ENCODE peak calls at places on chromosomes 16 and 17, in eight cellular contexts. E is A549, V is fibroblast of lung, H is psoas muscle, A is heart right ventricle, Q is HFF-Myc, G is AG04450, C is astrocyte of the spinal cord. F is an unnamed sample.

GRCh38 chr16:75387951-75388350 is 45.4 kb downstream of the CFDP1 start:
- DNase-seq in E (no peak), V (no peak), H (no peak), A (no peak), Q (no peak), G (no peak), C (no peak), F (no peak)

GRCh38 chr16:30697264-30698138 is 1.5 kb upstream of the SRCAP start:
- DNase-seq in E (no peak), V (peak; percentile 9), H (no peak), A (no peak), Q (no peak), G (no peak), C (no peak), F (no peak)

GRCh38 chr16:8958344-8958808 is 5.3 kb downstream of the USP7 start:
- DNase-seq in E (no peak), V (peak; percentile 75), H (peak; percentile 66), A (no peak), Q (no peak), G (no peak), C (peak; percentile 42), F (no peak)

GRCh38 chr16:66927012-66927436 is 1.7 kb upstream of the RRAD start:
- DNase-seq in E (peak; percentile 79), V (peak; percentile 91), H (peak; percentile 73), A (peak; percentile 66), Q (peak; percentile 61), G (no peak), C (peak; percentile 90), F (no peak)

GRCh38 chr17:64385187-64386083 is 5.2 kb downstream of the PECAM1 start:
- DNase-seq in E (peak; percentile 63), V (peak; percentile 96), H (peak; percentile 67), A (peak; percentile 67), Q (peak; percentile 55), G (peak; percentile 15), C (peak; percentile 92), F (no peak)

GRCh38 chr16:22932032-22932771 is 118.2 kb downstream of the HS3ST2 start:
- DNase-seq in E (no peak), V (no peak), H (no peak), A (no peak), Q (no peak), G (no peak), C (no peak), F (no peak)

GRCh38 chr16:49488740-49489525 is 115.3 kb downstream of the C16orf78 start:
- DNase-seq in E (no peak), V (no peak), H (no peak), A (no peak), Q (no peak), G (no peak), C (no peak), F (no peak)

GRCh38 chr17:6071528-6072065 is 1.4 kb downstream of the WSCD1 start:
- DNase-seq in E (no peak), V (no peak), H (no peak), A (no peak), Q (no peak), G (no peak), C (no peak), F (no peak)

GRCh38 chr16:69926241-69926640 is 24.9 kb upstream of the CLEC18A start:
- DNase-seq in E (no peak), V (no peak), H (no peak), A (no peak), Q (no peak), G (no peak), C (no peak), F (no peak)

GRCh38 chr16:69925311-69925710 is 25.8 kb upstream of the CLEC18A start:
- DNase-seq in E (no peak), V (no peak), H (no peak), A (no peak), Q (no peak), G (no peak), C (no peak), F (no peak)

GRCh38 chr16:69924041-69924775 is 26.9 kb upstream of the CLEC18A start:
- DNase-seq in E (no peak), V (no peak), H (no peak), A (peak; percentile 38), Q (no peak), G (no peak), C (no peak), F (no peak)

GRCh38 chr16:69927056-69927757 is 23.9 kb upstream of the CLEC18A start:
- DNase-seq in E (no peak), V (peak; percentile 87), H (peak; percentile 76), A (peak; percentile 72), Q (no peak), G (no peak), C (peak; percentile 76), F (no peak)

DNA sequence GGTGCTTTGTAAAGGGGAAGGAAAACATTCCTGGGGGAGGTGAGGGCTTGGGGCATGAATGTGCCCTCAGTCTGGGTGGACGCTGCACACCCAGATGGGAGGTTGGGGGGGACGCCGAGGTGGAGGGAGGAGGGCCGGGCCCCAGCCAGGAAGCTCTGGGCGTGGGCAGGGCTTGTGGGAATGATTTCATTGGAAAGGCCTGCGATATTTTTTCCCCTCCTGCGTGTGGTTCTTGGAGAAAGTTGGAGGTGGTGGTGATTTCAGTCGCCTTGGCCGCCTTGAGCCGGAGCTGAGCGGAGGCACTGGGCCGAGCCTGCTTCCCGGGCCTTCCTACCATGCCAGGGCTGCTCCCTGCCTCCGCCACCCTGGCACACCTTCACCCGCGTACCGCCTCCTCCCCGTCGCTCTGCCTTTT is 26.4 kb upstream of the CLEC18A start:
- DNase-seq in E (no peak), V (peak; percentile 93), H (peak; percentile 59), A (peak; percentile 80), Q (no peak), G (peak; percentile 55), C (peak; percentile 75), F (no peak)
- H3K4me3 ChIP-seq in E (no peak overlapping the region), V (peak overlapping the region; percentile 22), H (peak overlapping the region; percentile 47), A (peak overlapping the region; percentile 27), Q (no peak overlapping the region), G (peak overlapping the region; percentile 35), C (no peak overlapping the region), F (no peak overlapping the region)

GRCh38 chr17:78573955-78574354 is 3.2 kb downstream of the DNAH17 start:
- DNase-seq in E (no peak), V (no peak), H (no peak), A (no peak), Q (no peak), G (no peak), C (no peak), F (no peak)
- TF ChIP-seq CTCF in E (no peak), V (no peak), H (no peak), A (no peak), Q (no peak), G (no peak), C (no peak), F (peak; percentile 16)

GRCh38 chr16:65118866-65119265 is 3.0 kb downstream of the CDH11 start:
- DNase-seq in E (no peak), V (peak; percentile 37), H (no peak), A (no peak), Q (no peak), G (no peak), C (peak; percentile 28), F (no peak)
- H3K4me3 ChIP-seq in E (no peak overlapping the region), V (peak overlapping the region; percentile 82), H (no peak overlapping the region), A (no peak overlapping the region), Q (peak overlapping the region; percentile 89), G (peak overlapping the region; percentile 93), C (peak overlapping the region; percentile 98), F (no peak overlapping the region)

DNA sequence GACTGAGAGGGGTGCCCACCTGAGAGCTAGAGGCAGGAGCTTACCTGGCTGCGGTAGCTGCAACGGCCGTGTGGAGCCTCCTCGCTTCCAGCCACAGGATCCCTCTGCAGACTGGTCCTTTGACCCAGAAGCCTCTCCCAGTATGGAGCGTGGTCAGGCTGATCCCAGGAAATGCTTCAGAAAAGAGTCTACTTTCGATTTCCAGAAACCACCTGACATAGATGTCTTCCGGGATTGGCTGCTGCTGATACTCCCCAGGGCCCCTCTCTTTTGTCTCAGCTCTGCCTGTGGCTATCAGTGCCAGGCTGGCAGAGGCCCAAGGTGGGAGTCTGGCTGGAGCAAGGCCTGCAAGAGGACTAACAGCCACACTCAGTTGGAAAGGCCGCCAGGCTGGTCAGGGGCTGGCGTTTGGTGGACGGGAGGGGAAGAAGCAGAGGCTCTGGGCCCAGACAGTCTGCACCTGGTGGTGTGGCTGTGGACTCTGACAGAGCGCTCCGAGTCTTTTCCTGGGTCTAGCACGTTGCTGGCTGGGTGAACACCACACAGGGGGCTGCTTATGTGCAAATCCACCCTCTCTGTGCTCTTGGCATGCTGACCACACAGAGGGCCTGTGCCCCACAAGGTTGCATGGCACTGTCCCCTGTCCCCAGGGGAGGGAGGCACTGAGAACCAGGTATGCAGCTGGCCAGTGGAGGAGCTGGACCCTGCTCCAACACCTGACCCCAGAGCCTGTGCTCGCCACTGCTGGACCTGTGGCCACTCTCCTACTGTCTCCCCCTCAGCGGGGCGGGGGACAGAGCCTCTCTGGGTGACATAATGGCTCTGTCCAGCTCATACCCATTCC is at the start of gene LGALS3BP:
- DNase-seq in E (peak; percentile 45), V (peak; percentile 84), H (peak; percentile 74), A (peak; percentile 82), Q (peak; percentile 27), G (peak; percentile 48), C (peak; percentile 80), F (no peak)
- TF ChIP-seq CTCF in E (no peak), V (no peak), H (no peak), A (no peak), Q (no peak), G (no peak), C (no peak), F (no peak)

DNA sequence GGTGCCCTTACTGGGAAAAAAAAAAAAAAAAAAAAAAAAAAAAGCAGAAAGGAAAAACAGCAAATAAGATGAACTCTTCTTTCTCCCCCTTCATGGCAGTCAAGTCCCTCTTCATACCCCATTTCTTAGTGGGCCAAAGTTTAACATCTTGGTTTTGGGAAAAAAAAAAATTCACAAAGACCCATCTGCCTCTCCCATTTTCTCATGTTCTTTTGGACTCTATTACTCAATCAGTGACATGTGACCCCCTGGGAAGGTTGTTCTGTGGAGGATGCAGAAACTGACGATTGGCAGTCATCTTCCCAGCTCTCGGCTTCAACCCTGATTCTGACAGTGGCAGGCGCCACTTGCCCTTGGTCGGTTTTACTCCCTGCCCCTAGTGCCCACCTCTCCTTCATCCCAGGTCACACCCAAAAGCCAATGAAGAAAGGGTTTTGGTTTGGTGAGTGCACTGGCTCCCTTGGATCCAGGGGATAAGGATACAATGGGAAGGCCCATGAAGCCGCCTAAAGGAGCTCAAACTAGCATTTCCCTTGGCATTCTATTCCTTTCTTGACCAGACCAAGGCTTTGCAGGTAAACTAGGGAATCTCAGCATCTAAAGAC is 60.7 kb upstream of the TBX2 start:
- DNase-seq in E (no peak), V (no peak), H (no peak), A (no peak), Q (no peak), G (no peak), C (no peak), F (no peak)
- H3K4me3 ChIP-seq in E (no peak overlapping the region), V (no peak overlapping the region), H (no peak overlapping the region), A (no peak overlapping the region), Q (no peak overlapping the region), G (no peak overlapping the region), C (no peak overlapping the region), F (no peak overlapping the region)

F was measured in LNCaP clone FGC.